ENCODE peak calls at places on chromosomes 12 and 14, in seven cellular contexts. H is HepG2, D is SK-N-SH, W is GM12891, V is K562, F is H1, Y is GM12878. R is an unnamed sample.
A peak's percentile ranks its signal among the peaks of the same experiment; 100 is the strongest.

GRCh38 chr12:70221626-70222025 is 21.6 kb upstream of the CNOT2 start:
- DNase-seq in H (no peak), D (no peak), W (no peak), V (no peak), F (no peak), Y (no peak), R (no peak)

GRCh38 chr14:23153891-23154796 is 29.3 kb downstream of the SLC7A8 start:
- DNase-seq in H (no peak), D (peak; percentile 34), W (no peak), V (peak; percentile 96), F (no peak), Y (no peak), R (no peak)

GRCh38 chr12:108630481-108631207 is 3.0 kb downstream of the SELPLG start:
- DNase-seq in H (no peak), D (no peak), W (no peak), V (no peak), F (no peak), Y (no peak), R (no peak)

GRCh38 chr12:107515446-107515958 is 170.1 kb upstream of the PWP1 start:
- DNase-seq in H (no peak), D (no peak), W (no peak), V (no peak), F (peak; percentile 10), Y (no peak), R (no peak)

GRCh38 chr14:70170976-70171375 is 17.8 kb downstream of the SLC8A3 start:
- DNase-seq in H (no peak), D (no peak), W (no peak), V (no peak), F (no peak), Y (no peak), R (no peak)

GRCh38 chr14:94864421-94865195 is 94.7 kb upstream of the GSC start:
- DNase-seq in H (no peak), D (no peak), W (no peak), V (no peak), F (no peak), Y (no peak), R (no peak)

GRCh38 chr12:90124914-90125313 is 416.3 kb upstream of the ATP2B1 start:
- DNase-seq in H (no peak), D (no peak), W (no peak), V (no peak), F (no peak), Y (no peak), R (no peak)

GRCh38 chr14:91367173-91368171 is 50.1 kb downstream of the CCDC88C start:
- DNase-seq in H (no peak), D (no peak), W (peak; percentile 74), V (no peak), F (no peak), Y (peak; percentile 82), R (peak; percentile 73)

GRCh38 chr14:58746261-58746660 is 108.5 kb downstream of the DACT1 start:
- DNase-seq in H (no peak), D (no peak), W (no peak), V (no peak), F (no peak), Y (no peak), R (no peak)

GRCh38 chr14:21068521-21069387 is 1.4 kb upstream of the ARHGEF40 start:
- DNase-seq in H (peak; percentile 84), D (peak; percentile 67), W (no peak), V (peak; percentile 62), F (no peak), Y (no peak), R (no peak)

GRCh38 chr14:62234849-62235248 is 472.6 kb downstream of the SNAPC1 start:
- DNase-seq in H (no peak), D (no peak), W (no peak), V (no peak), F (no peak), Y (no peak), R (no peak)

GRCh38 chr14:104865631-104866441 is 768 bp downstream of the CEP170B start:
- DNase-seq in H (no peak), D (peak; percentile 80), W (no peak), V (peak; percentile 76), F (no peak), Y (no peak), R (peak; percentile 42)

GRCh38 chr14:66635435-66635834 is 127.5 kb downstream of the GPHN start:
- DNase-seq in H (no peak), D (no peak), W (no peak), V (no peak), F (no peak), Y (no peak), R (no peak)

GRCh38 chr14:25909361-25909760 is 688.5 kb downstream of the NOVA1 start:
- DNase-seq in H (peak; percentile 9), D (no peak), W (no peak), V (no peak), F (no peak), Y (no peak), R (no peak)

GRCh38 chr12:107351109-107351508 is 257.8 kb upstream of the CRY1 start:
- DNase-seq in H (no peak), D (no peak), W (no peak), V (no peak), F (no peak), Y (no peak), R (no peak)

GRCh38 chr12:129788506-129788905 is 115.3 kb downstream of the TMEM132D start:
- DNase-seq in H (no peak), D (no peak), W (no peak), V (no peak), F (no peak), Y (no peak), R (no peak)

GRCh38 chr14:37230551-37231194 is 32.9 kb downstream of the MIPOL1 start:
- DNase-seq in H (peak; percentile 90), D (peak; percentile 11), W (no peak), V (peak; percentile 42), F (no peak), Y (no peak), R (no peak)

GRCh38 chr12:1380171-1380974 is 214.0 kb downstream of the FBXL14 start:
- DNase-seq in H (no peak), D (no peak), W (no peak), V (no peak), F (no peak), Y (no peak), R (no peak)

GRCh38 chr12:78060186-78060585 is 229.5 kb downstream of the NAV3 start:
- DNase-seq in H (no peak), D (no peak), W (no peak), V (no peak), F (no peak), Y (no peak), R (no peak)

GRCh38 chr12:79997115-79997805 is 62.4 kb upstream of the PPP1R12A start:
- DNase-seq in H (no peak), D (no peak), W (peak; percentile 31), V (no peak), F (no peak), Y (peak; percentile 45), R (peak; percentile 15)

DNA sequence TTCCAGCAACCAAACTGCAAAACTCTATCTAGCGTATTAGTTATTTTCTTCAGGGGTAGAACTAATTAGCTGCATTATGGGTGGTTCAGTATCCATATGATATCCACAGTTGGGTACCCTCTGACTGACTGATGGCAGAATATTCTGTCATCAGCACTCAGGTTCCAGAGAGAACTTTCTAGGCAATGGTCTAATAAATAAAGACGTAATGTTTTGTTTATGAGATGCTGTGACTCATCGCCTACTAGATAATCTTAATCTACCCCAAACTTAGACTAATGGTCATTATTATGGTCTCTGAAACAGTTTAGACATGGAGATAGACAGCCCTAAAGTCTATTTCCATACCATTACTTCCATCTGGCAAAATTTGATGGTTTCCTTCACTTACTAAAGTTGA is 220.1 kb downstream of the MED13L start:
- DNase-seq in H (no peak), D (no peak), W (no peak), V (no peak), F (no peak), Y (no peak), R (no peak)
- TF ChIP-seq TAF1 in H (no peak), D (no peak), W (no peak), V (no peak), F (no peak), Y (no peak), R (no peak)

GRCh38 chr12:46946137-46946536 is 120.3 kb upstream of the SLC38A4 start:
- DNase-seq in H (no peak), D (no peak), W (no peak), V (no peak), F (no peak), Y (no peak), R (no peak)

GRCh38 chr12:46944104-46944503 is 118.3 kb upstream of the SLC38A4 start:
- DNase-seq in H (no peak), D (no peak), W (no peak), V (no peak), F (no peak), Y (no peak), R (no peak)

GRCh38 chr12:46942579-46942978 is 116.8 kb upstream of the SLC38A4 start:
- DNase-seq in H (no peak), D (no peak), W (no peak), V (no peak), F (no peak), Y (no peak), R (no peak)

GRCh38 chr12:46945591-46945990 is 119.8 kb upstream of the SLC38A4 start:
- DNase-seq in H (no peak), D (no peak), W (no peak), V (no peak), F (no peak), Y (no peak), R (no peak)

DNA sequence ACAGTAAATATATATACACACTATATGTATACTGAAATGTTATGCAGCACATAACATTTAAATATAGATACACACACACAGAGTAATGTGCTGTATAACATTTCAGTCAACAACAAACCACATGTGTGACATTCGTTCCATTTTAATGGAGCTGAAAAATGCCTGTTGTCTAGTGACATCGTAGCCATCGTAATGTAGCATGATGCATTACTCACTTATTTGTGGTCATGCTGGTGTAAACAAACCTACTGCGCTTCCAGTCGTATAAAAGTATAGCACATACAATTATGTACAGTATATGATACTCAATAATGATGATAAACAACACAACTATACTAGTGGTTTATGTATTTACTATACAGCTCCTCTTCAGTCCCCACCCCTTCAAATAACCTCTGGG is 119.0 kb upstream of the SLC38A4 start:
- DNase-seq in H (no peak), D (no peak), W (no peak), V (no peak), F (no peak), Y (no peak), R (no peak)
- TF ChIP-seq TAF1 in H (no peak), D (no peak), W (no peak), V (no peak), F (no peak), Y (no peak), R (no peak)

GRCh38 chr12:57738661-57739237 is at the start of gene AGAP2:
- DNase-seq in H (no peak), D (peak; percentile 91), W (no peak), V (no peak), F (no peak), Y (no peak), R (no peak)
- TF ChIP-seq TAF1 in H (no peak), D (peak; percentile 16), W (no peak), V (no peak), F (no peak), Y (no peak), R (no peak)

DNA sequence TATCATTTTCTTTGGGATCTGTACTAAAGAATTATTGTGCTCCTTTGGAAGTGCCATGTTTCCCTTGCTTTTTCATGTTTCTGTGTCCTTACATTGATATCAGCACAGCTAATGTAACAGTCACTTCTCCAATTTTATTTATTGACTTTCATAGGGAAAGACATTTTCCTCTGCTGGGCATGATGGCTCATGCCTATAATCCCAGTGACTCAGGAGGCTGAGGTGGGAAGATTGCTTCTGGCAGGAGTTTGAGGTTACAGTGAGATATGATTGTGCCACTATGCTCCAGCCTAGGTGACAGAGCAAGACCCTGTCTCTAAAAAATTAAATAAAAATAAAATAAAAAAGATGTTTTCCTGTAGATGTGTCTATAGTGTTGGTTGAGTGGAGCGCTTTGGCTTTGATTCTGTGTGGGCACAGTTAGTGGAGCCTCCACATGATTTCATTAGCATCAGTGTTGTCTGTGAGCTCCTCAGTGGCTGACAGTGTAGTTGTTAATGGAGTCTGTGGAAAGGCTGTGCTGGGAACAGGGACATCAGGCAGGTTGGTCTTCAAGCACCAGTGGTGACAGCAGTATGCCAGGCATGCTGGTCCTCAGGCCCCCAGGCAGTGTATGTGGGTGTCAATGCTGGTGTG is 7.5 kb downstream of the OAS2 start:
- DNase-seq in H (no peak), D (no peak), W (no peak), V (no peak), F (no peak), Y (no peak), R (no peak)
- TF ChIP-seq TAF1 in H (no peak), D (no peak), W (no peak), V (no peak), F (no peak), Y (no peak), R (no peak)

R was measured in GM12892.